ENCODE peak calls at places on chromosomes 16 and 17, in ten cellular contexts. C, I, N, V, A, P, K, J, W and S are unnamed samples.

GRCh38 chr17:29181226-29181625 is 1.0 kb upstream of the MYO18A start:
- DNase-seq in C (no peak), I (no peak), N (no peak), V (no peak), A (no peak), P (no peak), K (no peak), J (no peak), W (no peak), S (no peak)

GRCh38 chr17:73455050-73455687 is 143.4 kb upstream of the CDC42EP4 start:
- DNase-seq in C (no peak), I (no peak), N (peak), V (peak), A (no peak), P (no peak), K (no peak), J (no peak), W (peak), S (peak)

GRCh38 chr17:29591737-29592624 is 951 bp upstream of the ANKRD13B start:
- DNase-seq in C (peak), I (peak), N (peak), V (peak), A (peak), P (peak), K (peak), J (no peak), W (peak), S (peak)

GRCh38 chr17:54269886-54270285 is 447.2 kb downstream of the KIF2B start:
- DNase-seq in C (no peak), I (no peak), N (no peak), V (peak), A (no peak), P (no peak), K (no peak), J (no peak), W (no peak), S (no peak)

GRCh38 chr16:525520-526180 is 1.9 kb upstream of the CAPN15 start:
- DNase-seq in C (no peak), I (peak), N (no peak), V (peak), A (no peak), P (no peak), K (peak), J (peak), W (no peak), S (peak)

GRCh38 chr16:4193920-4194319 is 48.0 kb downstream of the SRL start:
- DNase-seq in C (no peak), I (no peak), N (no peak), V (no peak), A (no peak), P (no peak), K (no peak), J (no peak), W (no peak), S (no peak)

GRCh38 chr16:84339766-84340165 is 28.6 kb upstream of the ATP2C2 start:
- DNase-seq in C (no peak), I (no peak), N (no peak), V (no peak), A (no peak), P (no peak), K (no peak), J (no peak), W (no peak), S (no peak)

GRCh38 chr16:68009157-68009735 is 6.5 kb downstream of the DPEP2NB start:
- DNase-seq in C (no peak), I (no peak), N (no peak), V (no peak), A (no peak), P (no peak), K (no peak), J (no peak), W (no peak), S (no peak)

GRCh38 chr16:49734330-49734729 is 121.6 kb downstream of the ZNF423 start:
- DNase-seq in C (no peak), I (no peak), N (no peak), V (no peak), A (peak), P (no peak), K (no peak), J (peak), W (no peak), S (no peak)

GRCh38 chr16:46629331-46629843 is 8.2 kb upstream of the SHCBP1 start:
- DNase-seq in C (peak), I (no peak), N (peak), V (no peak), A (no peak), P (peak), K (no peak), J (peak), W (no peak), S (no peak)

GRCh38 chr16:86761117-86761971 is 183.0 kb downstream of the FOXL1 start:
- DNase-seq in C (peak), I (peak), N (no peak), V (no peak), A (peak), P (peak), K (peak), J (peak), W (no peak), S (peak)

GRCh38 chr17:3978421-3979275 is 14.4 kb upstream of the ATP2A3 start:
- DNase-seq in C (no peak), I (no peak), N (no peak), V (no peak), A (peak), P (no peak), K (no peak), J (no peak), W (no peak), S (peak)